ENCODE peak calls at places on chromosome 3, in six cellular contexts. P is ovary; F is CD8-positive, alpha-beta T cell; M is AG04450; L is DND-41; O is CD8-positive, alpha-beta memory T cell. I is an unnamed sample. For H3K27me3, the result is how much of the 10 kb centered on the place peaks cover.

GRCh38 chr3:185362850-185363661 is at the start of gene MAP3K13:
- DNase-seq in P (peak), F (no peak), M (peak), L (no peak), O (peak), I (peak)

GRCh38 chr3:186442162-186442561 is 80.1 kb upstream of the DGKG start:
- DNase-seq in F (no peak), L (no peak), P (no peak), M (no peak), O (no peak), I (no peak)

GRCh38 chr3:17011774-17012338 is 127.1 kb downstream of the PLCL2 start:
- DNase-seq in L (no peak), O (no peak), M (no peak), P (no peak), F (no peak), I (no peak)

GRCh38 chr3:43086460-43087165 is 19.3 kb downstream of the POMGNT2 start:
- DNase-seq in F (peak), L (no peak), P (no peak), M (no peak), O (no peak), I (no peak)

GRCh38 chr3:158121295-158121694 is 11.4 kb downstream of the RSRC1 start:
- DNase-seq in M (no peak), L (no peak), P (no peak), F (no peak), O (no peak), I (no peak)

GRCh38 chr3:132553811-132554210 is 43.3 kb upstream of the ACKR4 start:
- DNase-seq in M (no peak), L (no peak), O (no peak), F (no peak), P (no peak), I (no peak)

GRCh38 chr3:141382571-141382970 is 14.3 kb downstream of the ZBTB38 start:
- DNase-seq in F (no peak), L (no peak), O (no peak), P (no peak), M (no peak), I (no peak)

GRCh38 chr3:47542614-47543173 is 29.2 kb upstream of the ELP6 start:
- DNase-seq in L (no peak), M (no peak), O (no peak), F (no peak), P (peak), I (no peak)

GRCh38 chr3:138114431-138114918 is 933 bp downstream of the DZIP1L start:
- DNase-seq in L (no peak), M (no peak), P (no peak), F (no peak), O (no peak), I (no peak)

GRCh38 chr3:114079761-114080160 is 23.2 kb downstream of the QTRT2 start:
- DNase-seq in O (no peak), L (no peak), F (no peak), M (peak), P (no peak), I (no peak)

GRCh38 chr3:162117961-162118360 is 621.4 kb downstream of the OTOL1 start:
- DNase-seq in F (no peak), P (no peak), L (no peak), M (no peak), O (no peak), I (no peak)

GRCh38 chr3:15332405-15333098 is at the start of gene SH3BP5:
- DNase-seq in L (peak), M (no peak), P (peak), F (peak), O (peak), I (peak)

GRCh38 chr3:141305436-141305835 is 62.9 kb upstream of the ZBTB38 start:
- DNase-seq in L (no peak), F (no peak), P (no peak), M (no peak), O (no peak), I (no peak)

GRCh38 chr3:195030791-195031321 is 240.1 kb downstream of the XXYLT1 start:
- DNase-seq in O (no peak), F (no peak), M (no peak), L (no peak), P (no peak), I (peak)

GRCh38 chr3:50276762-50277101 is 2.2 kb upstream of the LSMEM2 start:
- DNase-seq in P (no peak), M (no peak), O (no peak), F (no peak), L (no peak), I (no peak)

GRCh38 chr3:146496726-146497125 is 27.4 kb upstream of the PLSCR2 start:
- DNase-seq in L (no peak), P (no peak), F (no peak), O (no peak), M (no peak), I (no peak)

GRCh38 chr3:119243712-119244111 is 3.0 kb upstream of the B4GALT4 start:
- DNase-seq in F (no peak), P (no peak), O (no peak), M (no peak), L (no peak), I (no peak)

GRCh38 chr3:70312336-70312735 is at the start of gene MDFIC2:
- DNase-seq in F (no peak), P (no peak), M (no peak), O (no peak), L (no peak), I (no peak)

GRCh38 chr3:12706504-12707253 is 42.8 kb upstream of the RAF1 start:
- DNase-seq in L (peak), F (peak), P (peak), O (peak), M (no peak), I (peak)

GRCh38 chr3:149384911-149385321 is 7.5 kb upstream of the TM4SF1 start:
- DNase-seq in M (peak), L (no peak), P (peak), F (no peak), O (no peak), I (peak)

GRCh38 chr3:138438896-138439295 is 4.5 kb downstream of the ESYT3 start:
- DNase-seq in O (no peak), P (no peak), M (no peak), F (no peak), L (no peak), I (peak)

GRCh38 chr3:184052773-184053172 is at the start of gene HTR3C:
- DNase-seq in L (no peak), F (no peak), M (no peak), P (no peak), O (no peak), I (no peak)

GRCh38 chr3:110292102-110292501 is 779.5 kb upstream of the NECTIN3 start:
- DNase-seq in F (no peak), O (no peak), M (no peak), P (no peak), L (no peak), I (no peak)

GRCh38 chr3:123409443-123410148 is 39.3 kb downstream of the ADCY5 start:
- DNase-seq in P (no peak), L (no peak), M (no peak), F (no peak), O (no peak), I (no peak)

GRCh38 chr3:20405731-20406130 is 219.7 kb upstream of the SGO1 start:
- DNase-seq in F (no peak), M (no peak), O (no peak), P (no peak), L (no peak), I (no peak)

GRCh38 chr3:192010490-192010889 is 549.5 kb downstream of the PYDC2 start:
- DNase-seq in M (no peak), P (no peak), L (no peak), O (no peak), F (no peak), I (no peak)

GRCh38 chr3:25532763-25533162 is 104.7 kb downstream of the RARB start:
- DNase-seq in O (no peak), F (no peak), L (peak), M (no peak), P (no peak), I (no peak)

GRCh38 chr3:12891985-12892839 is 50.8 kb upstream of the RPL32 start:
- DNase-seq in P (peak), L (peak), O (peak), F (peak), M (peak), I (no peak)

GRCh38 chr3:186609247-186609868 is 3.5 kb upstream of the AHSG start:
- DNase-seq in P (no peak), L (no peak), F (no peak), M (no peak), O (no peak), I (no peak)

GRCh38 chr3:105466495-105467080 is 99.9 kb downstream of the ALCAM start:
- DNase-seq in M (no peak), O (no peak), F (no peak), L (no peak), P (no peak), I (no peak)

GRCh38 chr3:72951259-72951722 is 45.3 kb upstream of the PPP4R2 start:
- DNase-seq in P (no peak), L (no peak), F (no peak), O (no peak), M (no peak), I (no peak)

GRCh38 chr3:129022114-129022994 is 21.2 kb downstream of the EFCC1 start:
- DNase-seq in L (no peak), M (peak), O (no peak), F (no peak), P (peak), I (no peak)

GRCh38 chr3:30548605-30549004 is 57.8 kb upstream of the TGFBR2 start:
- DNase-seq in P (no peak), F (no peak), O (no peak), L (peak), M (no peak), I (no peak)

GRCh38 chr3:88879905-88880304 is 227.5 kb upstream of the EPHA3 start:
- DNase-seq in L (no peak), M (no peak), F (no peak), O (no peak), P (no peak), I (no peak)

GRCh38 chr3:134655706-134656105 is 4.9 kb upstream of the KY start:
- DNase-seq in O (no peak), L (no peak), M (no peak), F (no peak), P (no peak), I (no peak)
- H3K27me3 ChIP-seq in O (under half), L (under half), M (under half), F (under half), P (under half), I (under half)

GRCh38 chr3:34832865-34833508 is 806.3 kb upstream of the ARPP21 start:
- DNase-seq in M (no peak), L (no peak), P (no peak), F (no peak), O (no peak), I (no peak)

GRCh38 chr3:34828847-34829246 is 810.5 kb upstream of the ARPP21 start:
- DNase-seq in M (no peak), L (no peak), F (no peak), P (no peak), O (no peak), I (no peak)
- H3K4me3 ChIP-seq in M (no peak), L (no peak), F (no peak), P (no peak), O (no peak), I (no peak)

DNA sequence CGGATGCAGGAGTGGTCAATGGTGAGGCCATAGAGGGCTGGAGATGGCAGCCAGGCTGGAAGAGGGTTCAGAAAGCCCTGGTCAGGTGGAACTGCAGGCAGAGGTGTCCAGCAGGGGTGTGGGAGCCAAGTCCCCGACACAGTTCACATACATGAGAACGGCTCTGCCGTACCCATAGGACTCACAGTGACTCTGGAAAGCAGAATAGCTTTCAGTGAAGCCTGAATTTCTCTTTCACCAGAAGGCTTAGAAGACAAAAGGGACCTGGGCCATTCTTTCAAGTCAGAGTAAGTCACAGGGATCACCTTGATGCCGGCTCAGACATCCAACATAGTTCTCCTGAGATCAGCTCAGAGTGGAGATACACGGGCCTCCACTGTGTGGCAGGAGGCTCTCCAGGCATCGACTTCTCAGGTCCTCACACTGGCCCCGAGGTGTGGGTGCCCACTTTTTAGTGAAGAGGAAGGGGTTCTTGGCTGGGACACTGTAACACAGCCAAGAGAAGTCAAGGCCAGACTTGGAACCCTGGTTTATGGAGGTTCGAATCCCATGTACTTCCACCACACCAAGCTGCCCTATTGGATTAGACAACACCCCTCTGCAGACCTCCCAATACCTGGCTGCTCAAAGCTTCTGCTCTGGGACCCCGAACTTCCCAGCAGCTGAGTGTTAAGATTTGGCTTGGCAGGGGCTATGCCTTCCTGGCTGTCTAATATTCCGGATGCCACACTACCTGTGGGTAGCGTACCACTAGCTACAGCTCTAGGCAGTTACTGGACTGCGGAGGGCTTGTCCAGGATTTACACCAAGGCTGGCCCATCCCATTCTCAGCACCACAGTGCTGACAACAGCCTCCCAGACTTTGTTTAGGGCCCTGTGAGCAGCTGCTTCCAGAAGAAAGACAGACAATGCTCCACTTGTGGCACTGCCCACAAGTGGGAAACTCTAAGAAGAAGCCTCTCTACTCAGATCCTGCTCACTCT is 40.5 kb upstream of the RAB6B start:
- DNase-seq in L (no peak), F (no peak), O (no peak), M (no peak), P (peak), I (no peak)
- H3K27me3 ChIP-seq in L (under half), F (under half), O (under half), M (under half), P (under half), I (under half)

DNA sequence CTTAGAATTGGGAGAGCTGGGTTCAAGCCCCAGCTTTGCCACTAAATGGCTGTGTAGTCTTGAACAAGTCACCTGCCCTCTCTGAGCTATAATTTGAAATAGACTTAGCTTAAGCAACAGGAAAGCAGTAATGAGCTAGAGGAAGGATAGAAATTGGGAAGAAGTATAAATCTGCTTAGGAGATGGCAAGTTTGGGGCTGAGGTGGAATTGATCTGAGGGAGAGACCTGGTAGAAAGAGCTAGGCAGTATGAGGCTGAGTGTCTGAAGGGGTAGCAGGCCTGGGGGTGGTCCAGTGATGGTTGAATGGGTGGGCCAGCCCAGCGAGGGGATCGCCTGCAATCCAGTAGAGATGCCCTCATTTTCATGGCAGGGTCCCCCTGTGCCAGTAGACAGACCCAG is 22.9 kb downstream of the LPP start:
- DNase-seq in M (no peak), P (no peak), O (no peak), L (no peak), F (no peak), I (no peak)
- H3K4me3 ChIP-seq in M (no peak), P (no peak), O (no peak), L (no peak), F (no peak), I (no peak)

DNA sequence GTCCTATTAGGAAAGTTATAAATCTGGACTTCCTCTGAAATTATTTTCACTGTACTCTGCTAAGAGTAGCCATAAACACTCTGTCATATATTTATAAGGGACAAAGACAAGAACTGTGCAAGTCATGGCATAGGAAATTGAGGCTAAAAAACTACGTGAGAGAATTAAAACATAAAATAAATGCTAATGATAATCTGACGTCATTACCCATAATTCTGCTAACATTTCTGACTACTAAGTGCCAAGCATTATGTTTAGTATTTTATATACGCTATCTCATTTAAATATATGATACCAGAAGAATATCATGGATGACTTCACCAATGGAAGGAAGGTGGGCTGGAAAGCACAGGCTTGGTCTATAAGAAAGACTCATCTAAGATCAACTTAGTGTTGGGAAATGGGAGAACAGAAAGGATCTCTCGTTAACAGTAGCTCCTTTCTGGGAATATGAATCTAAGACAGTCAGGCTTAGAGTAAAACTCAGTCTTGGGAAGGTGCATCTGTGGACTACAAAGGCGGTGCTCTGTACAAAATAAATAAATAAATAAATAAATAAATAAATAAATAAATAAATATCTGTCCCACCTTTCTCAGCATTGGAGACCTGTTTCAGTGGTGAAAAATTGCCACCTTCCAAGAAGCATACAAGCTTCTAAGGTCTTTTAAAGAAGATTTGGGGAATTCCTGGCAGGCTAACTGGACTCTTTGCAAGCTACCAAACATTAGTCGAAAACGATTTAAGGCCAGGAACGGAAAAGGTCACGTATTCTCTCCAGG is 267.4 kb downstream of the CGGBP1 start:
- DNase-seq in M (no peak), F (no peak), P (no peak), O (no peak), L (no peak), I (no peak)
- H3K27me3 ChIP-seq in M (under half), F (under half), P (under half), O (under half), L (under half), I (under half)

GRCh38 chr3:40679289-40679688 is 154.5 kb downstream of the ZNF621 start:
- DNase-seq in P (no peak), O (no peak), F (no peak), M (no peak), L (no peak), I (no peak)

GRCh38 chr3:40680685-40681657 is 156.2 kb downstream of the ZNF621 start:
- DNase-seq in M (no peak), O (no peak), P (no peak), F (no peak), L (no peak), I (no peak)

GRCh38 chr3:40681658-40682055 is 156.9 kb downstream of the ZNF621 start:
- DNase-seq in O (no peak), F (no peak), L (no peak), P (no peak), M (no peak), I (no peak)

GRCh38 chr3:40677321-40677720 is 152.6 kb downstream of the ZNF621 start:
- DNase-seq in F (no peak), L (no peak), O (no peak), P (no peak), M (no peak), I (no peak)

DNA sequence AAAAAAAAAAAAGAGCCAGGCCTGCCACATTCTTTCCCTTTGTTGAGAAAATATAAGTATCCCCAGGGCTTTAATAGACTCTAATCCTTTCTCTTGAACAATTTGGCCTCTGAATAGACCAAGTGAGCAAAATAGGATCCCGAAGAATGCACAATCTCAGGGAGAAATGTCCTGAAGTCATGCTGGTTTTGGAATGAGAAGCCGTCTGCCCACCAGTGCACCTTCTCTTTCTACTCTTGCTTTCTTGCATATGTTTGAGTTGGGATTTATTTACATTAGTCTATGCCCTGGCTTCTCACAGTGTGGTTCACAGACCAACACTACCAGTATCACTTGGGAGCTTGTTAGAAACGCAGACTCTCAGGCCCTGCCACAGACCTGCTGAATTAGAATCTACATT is 153.0 kb downstream of the ZNF621 start:
- DNase-seq in P (no peak), O (no peak), F (no peak), M (no peak), L (no peak), I (no peak)
- H3K4me3 ChIP-seq in P (no peak), O (no peak), F (no peak), M (no peak), L (no peak), I (no peak)

GRCh38 chr3:150922611-150923010 is 17.4 kb upstream of the MINDY4B start:
- DNase-seq in P (no peak), L (no peak), M (no peak), O (no peak), F (no peak), I (no peak)

GRCh38 chr3:150917941-150918340 is 12.7 kb upstream of the MINDY4B start:
- DNase-seq in P (no peak), O (no peak), M (no peak), F (no peak), L (no peak), I (no peak)

GRCh38 chr3:150925751-150926201 is 20.5 kb upstream of the MINDY4B start:
- DNase-seq in P (no peak), M (no peak), F (peak), L (peak), O (peak), I (peak)

GRCh38 chr3:150920236-150920635 is 15.0 kb upstream of the MINDY4B start:
- DNase-seq in O (no peak), P (no peak), M (no peak), L (no peak), F (no peak), I (no peak)

GRCh38 chr3:150921207-150921606 is 16.0 kb upstream of the MINDY4B start:
- DNase-seq in F (no peak), M (no peak), O (no peak), L (no peak), P (no peak), I (no peak)
- H3K27me3 ChIP-seq in F (under half), M (under half), O (under half), L (under half), P (under half), I (under half)

I was measured in SJSA1.